ENCODE peak calls at places on chromosomes 2 and 18, in four cellular contexts. E, I, C and M are unnamed samples.

GRCh38 chr2:204340511-204340910 is 204.8 kb upstream of the PARD3B start:
- DNase-seq in C (no peak), I (no peak), E (no peak), M (no peak)

GRCh38 chr2:217798191-217798590 is 204.6 kb downstream of the TNS1 start:
- DNase-seq in I (no peak), C (peak), E (no peak), M (peak)

GRCh38 chr2:136399667-136400316 is 281.8 kb upstream of the CXCR4 start:
- DNase-seq in C (no peak), E (no peak), I (no peak), M (no peak)

GRCh38 chr2:231714639-231715498 is 6.5 kb downstream of the PTMA start:
- DNase-seq in E (peak), I (peak), C (peak), M (peak)

GRCh38 chr2:237322564-237322963 is 91.4 kb downstream of the COL6A3 start:
- DNase-seq in I (no peak), E (peak), C (peak), M (no peak)

GRCh38 chr18:13381907-13382682 is 163.5 kb downstream of the LDLRAD4 start:
- DNase-seq in I (peak), E (no peak), C (no peak), M (no peak)

GRCh38 chr18:38198956-38199355 is 633.4 kb upstream of the CELF4 start:
- DNase-seq in C (no peak), E (peak), I (no peak), M (no peak)

GRCh38 chr2:102040229-102040628 is 48.5 kb downstream of the IL1R2 start:
- DNase-seq in C (no peak), E (no peak), I (no peak), M (no peak)

GRCh38 chr2:215104226-215104625 is 34.2 kb downstream of the ABCA12 start:
- DNase-seq in C (no peak), I (no peak), E (no peak), M (no peak)

GRCh38 chr18:73124165-73124564 is 256.4 kb upstream of the NETO1 start:
- DNase-seq in E (no peak), C (no peak), I (no peak), M (no peak)

GRCh38 chr18:75823376-75823950 is 396.0 kb upstream of the SMIM21 start:
- DNase-seq in E (no peak), I (no peak), C (no peak), M (no peak)

GRCh38 chr18:56377161-56377560 is 261.2 kb downstream of the TXNL1 start:
- DNase-seq in E (no peak), I (no peak), C (no peak), M (no peak)

GRCh38 chr2:54927751-54928615 is 122.3 kb downstream of the RTN4 start:
- DNase-seq in C (no peak), I (no peak), E (no peak), M (no peak)

DNA sequence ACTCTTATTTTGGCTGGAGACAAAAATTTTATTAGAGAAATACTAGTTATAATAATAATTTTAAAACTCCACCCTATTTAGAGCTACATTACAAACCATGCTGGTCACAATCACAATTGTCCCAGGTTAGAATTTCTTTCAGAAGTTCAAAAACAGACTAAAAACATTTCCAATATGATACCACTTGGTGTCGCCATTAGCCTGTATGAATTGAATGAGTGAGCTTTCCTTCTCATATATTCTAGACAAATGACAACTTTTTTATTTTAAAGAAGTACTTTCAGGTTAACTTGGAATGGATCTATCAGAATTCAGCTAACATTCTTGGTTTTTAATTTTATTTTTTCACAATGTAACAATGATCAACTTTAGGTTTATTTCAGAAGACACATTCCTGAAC is 48.0 kb downstream of the SERPINB8 start:
- DNase-seq in E (peak), C (no peak), I (peak), M (no peak)
- TF ChIP-seq CTCF in E (peak), C (peak), I (peak), M (peak)

GRCh38 chr18:60413944-60414547 is 41.5 kb upstream of the MC4R start:
- DNase-seq in C (no peak), I (no peak), E (peak), M (no peak)
- TF ChIP-seq CTCF in C (peak), I (peak), E (peak), M (peak)

DNA sequence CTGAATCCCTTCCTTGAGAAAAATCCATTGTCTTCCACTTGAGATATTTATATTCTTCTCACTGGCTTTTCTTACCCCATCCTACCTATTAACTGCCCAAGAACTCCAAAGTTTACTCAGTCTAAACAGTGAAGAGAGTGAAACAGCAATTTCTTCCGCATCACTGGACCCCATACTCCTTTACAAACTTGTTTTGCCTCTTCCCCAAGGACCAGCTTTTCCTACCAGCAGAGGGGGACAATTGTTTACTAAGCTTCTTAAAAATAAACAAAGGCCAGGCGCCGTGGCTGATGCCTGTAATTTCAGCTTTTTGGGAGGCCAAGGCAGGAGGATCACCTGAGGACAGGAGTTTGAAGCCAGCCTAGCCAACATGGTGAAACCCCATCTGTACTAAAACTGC is 52.0 kb downstream of the LRATD1 start:
- DNase-seq in C (no peak), I (no peak), E (peak), M (no peak)
- TF ChIP-seq CTCF in C (no peak), I (no peak), E (peak), M (no peak)

GRCh38 chr18:478679-479078 is 21.8 kb downstream of the COLEC12 start:
- DNase-seq in C (no peak), I (no peak), E (no peak), M (no peak)

GRCh38 chr18:475202-475624 is 25.3 kb downstream of the COLEC12 start:
- DNase-seq in C (no peak), I (no peak), E (peak), M (no peak)

GRCh38 chr18:474416-474815 is 26.1 kb downstream of the COLEC12 start:
- DNase-seq in C (no peak), E (peak), I (no peak), M (no peak)

GRCh38 chr18:476368-476767 is 24.1 kb downstream of the COLEC12 start:
- DNase-seq in E (peak), I (no peak), C (no peak), M (no peak)

GRCh38 chr18:477565-477964 is 22.9 kb downstream of the COLEC12 start:
- DNase-seq in C (no peak), E (peak), I (peak), M (no peak)
- TF ChIP-seq CTCF in C (peak), E (peak), I (peak), M (peak)

DNA sequence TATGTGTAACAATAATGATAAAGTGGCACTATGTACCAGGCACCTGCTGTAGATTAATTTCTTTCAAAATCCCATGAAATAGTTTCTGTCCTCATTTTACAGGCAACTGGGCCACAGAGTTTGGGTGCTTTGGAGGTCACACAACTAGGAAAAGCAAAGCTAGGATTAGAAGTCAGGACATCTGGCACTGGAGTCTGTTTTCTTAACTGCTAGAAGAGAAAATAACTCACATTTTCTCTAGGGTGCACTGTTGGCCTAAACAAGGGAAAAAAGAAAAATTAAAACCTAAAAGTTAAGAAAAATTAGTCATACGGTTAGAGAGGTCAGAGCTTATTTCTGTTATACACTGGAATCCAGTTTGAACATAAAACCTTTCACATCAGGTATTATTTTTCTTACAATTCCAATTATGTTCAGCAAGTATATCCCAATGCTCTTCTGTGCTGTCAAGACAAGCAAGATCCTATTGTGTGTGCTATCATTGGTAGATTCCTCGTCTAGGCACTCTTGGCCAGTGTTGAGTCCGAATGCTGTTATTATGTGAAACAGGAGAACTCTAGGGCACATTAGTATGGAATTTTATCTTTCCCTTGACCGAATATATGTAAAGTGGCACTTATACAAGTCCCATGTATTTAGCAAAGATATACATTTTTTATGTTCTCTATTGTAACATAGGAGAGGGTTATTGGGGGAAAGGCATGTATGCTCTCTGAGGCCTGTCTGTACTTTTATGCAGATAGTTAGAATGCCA is 1.5 kb upstream of the OSGEPL1 start:
- DNase-seq in I (no peak), E (peak), C (no peak), M (no peak)
- TF ChIP-seq CTCF in I (no peak), E (no peak), C (no peak), M (no peak)

DNA sequence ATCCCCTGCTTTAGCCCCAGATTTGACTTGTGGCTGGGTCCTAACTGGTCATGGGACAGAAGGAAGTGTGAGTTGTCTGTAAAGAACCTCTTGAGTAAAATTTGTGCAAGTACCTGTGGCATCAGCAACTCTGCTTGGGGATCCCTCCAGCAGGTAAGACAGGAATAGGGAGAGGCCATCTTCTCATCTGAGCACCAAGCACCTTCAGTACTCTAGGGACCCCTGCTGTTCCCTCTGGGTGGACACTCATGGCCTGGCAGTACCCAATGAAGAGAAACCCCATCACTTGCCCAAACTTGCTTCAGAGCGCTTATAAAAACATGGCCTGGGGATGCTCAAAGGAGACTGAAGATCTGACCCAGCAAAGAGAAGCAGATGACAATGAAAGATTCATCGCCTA is 297.8 kb downstream of the SP3 start:
- DNase-seq in I (no peak), E (no peak), C (no peak), M (no peak)
- TF ChIP-seq CTCF in I (no peak), E (peak), C (no peak), M (no peak)